ENCODE peak calls at places on chromosome 18, in six cellular contexts. One of them, this sample, is unnamed.

GRCh38 chr18:36078751-36079529 is 11.6 kb upstream of the RPRD1A start:
- DNase-seq in cardiac muscle cell: no peak
- DNase-seq in activated T-cell treated with anti-CD3 and anti-CD28 coated beads for 48 hours: no peak
- DNase-seq in cardiac fibroblast: peak
- DNase-seq in renal cortical epithelial cell: peak
- DNase-seq in activated CD4-positive, alpha-beta T cell treated with anti-CD3 and anti-CD28 coated beads, Interleukin-2, amount 50 U/mL, for 4 hours: no peak
- DNase-seq in this sample: no peak

GRCh38 chr18:39737869-39738268 is 2172.3 kb upstream of the CELF4 start:
- DNase-seq in cardiac muscle cell: no peak
- DNase-seq in activated T-cell treated with anti-CD3 and anti-CD28 coated beads for 48 hours: no peak
- DNase-seq in cardiac fibroblast: no peak
- DNase-seq in renal cortical epithelial cell: no peak
- DNase-seq in activated CD4-positive, alpha-beta T cell treated with anti-CD3 and anti-CD28 coated beads, Interleukin-2, amount 50 U/mL, for 4 hours: no peak
- DNase-seq in this sample: no peak

GRCh38 chr18:62771494-62771893 is 56.2 kb downstream of the PHLPP1 start:
- DNase-seq in cardiac muscle cell: no peak
- DNase-seq in activated T-cell treated with anti-CD3 and anti-CD28 coated beads for 48 hours: no peak
- DNase-seq in cardiac fibroblast: no peak
- DNase-seq in renal cortical epithelial cell: no peak
- DNase-seq in activated CD4-positive, alpha-beta T cell treated with anti-CD3 and anti-CD28 coated beads, Interleukin-2, amount 50 U/mL, for 4 hours: no peak
- DNase-seq in this sample: no peak

GRCh38 chr18:61464551-61465102 is 131.4 kb downstream of the CDH20 start:
- DNase-seq in cardiac muscle cell: no peak
- DNase-seq in activated T-cell treated with anti-CD3 and anti-CD28 coated beads for 48 hours: no peak
- DNase-seq in cardiac fibroblast: no peak
- DNase-seq in renal cortical epithelial cell: peak
- DNase-seq in activated CD4-positive, alpha-beta T cell treated with anti-CD3 and anti-CD28 coated beads, Interleukin-2, amount 50 U/mL, for 4 hours: no peak
- DNase-seq in this sample: no peak

GRCh38 chr18:65336411-65336810 is 414.4 kb upstream of the CDH7 start:
- DNase-seq in cardiac muscle cell: no peak
- DNase-seq in activated T-cell treated with anti-CD3 and anti-CD28 coated beads for 48 hours: no peak
- DNase-seq in cardiac fibroblast: no peak
- DNase-seq in renal cortical epithelial cell: no peak
- DNase-seq in activated CD4-positive, alpha-beta T cell treated with anti-CD3 and anti-CD28 coated beads, Interleukin-2, amount 50 U/mL, for 4 hours: no peak
- DNase-seq in this sample: no peak

GRCh38 chr18:63016270-63016669 is 300.9 kb downstream of the PHLPP1 start:
- DNase-seq in cardiac muscle cell: peak
- DNase-seq in activated T-cell treated with anti-CD3 and anti-CD28 coated beads for 48 hours: peak
- DNase-seq in cardiac fibroblast: peak
- DNase-seq in renal cortical epithelial cell: peak
- DNase-seq in activated CD4-positive, alpha-beta T cell treated with anti-CD3 and anti-CD28 coated beads, Interleukin-2, amount 50 U/mL, for 4 hours: peak
- DNase-seq in this sample: peak

GRCh38 chr18:21745234-21745633 is 4.6 kb downstream of the MIB1 start:
- DNase-seq in cardiac muscle cell: no peak
- DNase-seq in activated T-cell treated with anti-CD3 and anti-CD28 coated beads for 48 hours: no peak
- DNase-seq in cardiac fibroblast: no peak
- DNase-seq in renal cortical epithelial cell: no peak
- DNase-seq in activated CD4-positive, alpha-beta T cell treated with anti-CD3 and anti-CD28 coated beads, Interleukin-2, amount 50 U/mL, for 4 hours: no peak
- DNase-seq in this sample: no peak

GRCh38 chr18:60809937-60810336 is 437.4 kb upstream of the MC4R start:
- DNase-seq in cardiac muscle cell: no peak
- DNase-seq in activated T-cell treated with anti-CD3 and anti-CD28 coated beads for 48 hours: no peak
- DNase-seq in cardiac fibroblast: no peak
- DNase-seq in renal cortical epithelial cell: no peak
- DNase-seq in activated CD4-positive, alpha-beta T cell treated with anti-CD3 and anti-CD28 coated beads, Interleukin-2, amount 50 U/mL, for 4 hours: no peak
- DNase-seq in this sample: no peak

GRCh38 chr18:68438983-68439382 is 275.9 kb downstream of the TMX3 start:
- DNase-seq in cardiac muscle cell: no peak
- DNase-seq in activated T-cell treated with anti-CD3 and anti-CD28 coated beads for 48 hours: no peak
- DNase-seq in cardiac fibroblast: peak
- DNase-seq in renal cortical epithelial cell: peak
- DNase-seq in activated CD4-positive, alpha-beta T cell treated with anti-CD3 and anti-CD28 coated beads, Interleukin-2, amount 50 U/mL, for 4 hours: no peak
- DNase-seq in this sample: no peak

GRCh38 chr18:46431522-46432171 is 225.4 kb downstream of the LOXHD1 start:
- DNase-seq in cardiac muscle cell: no peak
- DNase-seq in activated T-cell treated with anti-CD3 and anti-CD28 coated beads for 48 hours: no peak
- DNase-seq in cardiac fibroblast: no peak
- DNase-seq in renal cortical epithelial cell: no peak
- DNase-seq in activated CD4-positive, alpha-beta T cell treated with anti-CD3 and anti-CD28 coated beads, Interleukin-2, amount 50 U/mL, for 4 hours: no peak
- DNase-seq in this sample: no peak

GRCh38 chr18:59022167-59022945 is 117.3 kb upstream of the SEC11C start:
- DNase-seq in cardiac muscle cell: no peak
- DNase-seq in activated T-cell treated with anti-CD3 and anti-CD28 coated beads for 48 hours: no peak
- DNase-seq in cardiac fibroblast: peak
- DNase-seq in renal cortical epithelial cell: peak
- DNase-seq in activated CD4-positive, alpha-beta T cell treated with anti-CD3 and anti-CD28 coated beads, Interleukin-2, amount 50 U/mL, for 4 hours: no peak
- DNase-seq in this sample: no peak

GRCh38 chr18:50154420-50154819 is 40.5 kb downstream of the MYO5B start:
- DNase-seq in cardiac muscle cell: no peak
- DNase-seq in activated T-cell treated with anti-CD3 and anti-CD28 coated beads for 48 hours: no peak
- DNase-seq in cardiac fibroblast: no peak
- DNase-seq in renal cortical epithelial cell: peak
- DNase-seq in activated CD4-positive, alpha-beta T cell treated with anti-CD3 and anti-CD28 coated beads, Interleukin-2, amount 50 U/mL, for 4 hours: no peak
- DNase-seq in this sample: no peak

GRCh38 chr18:21110667-21111350 is 804 bp downstream of the ROCK1 start:
- DNase-seq in cardiac muscle cell: peak
- DNase-seq in activated T-cell treated with anti-CD3 and anti-CD28 coated beads for 48 hours: peak
- DNase-seq in cardiac fibroblast: peak
- DNase-seq in renal cortical epithelial cell: peak
- DNase-seq in activated CD4-positive, alpha-beta T cell treated with anti-CD3 and anti-CD28 coated beads, Interleukin-2, amount 50 U/mL, for 4 hours: peak
- DNase-seq in this sample: peak

GRCh38 chr18:76460482-76460881 is 34.6 kb downstream of the ZNF516 start:
- DNase-seq in cardiac muscle cell: no peak
- DNase-seq in activated T-cell treated with anti-CD3 and anti-CD28 coated beads for 48 hours: no peak
- DNase-seq in cardiac fibroblast: peak
- DNase-seq in renal cortical epithelial cell: no peak
- DNase-seq in activated CD4-positive, alpha-beta T cell treated with anti-CD3 and anti-CD28 coated beads, Interleukin-2, amount 50 U/mL, for 4 hours: no peak
- DNase-seq in this sample: no peak

GRCh38 chr18:62963522-62963921 is 248.2 kb downstream of the PHLPP1 start:
- DNase-seq in cardiac muscle cell: no peak
- DNase-seq in activated T-cell treated with anti-CD3 and anti-CD28 coated beads for 48 hours: no peak
- DNase-seq in cardiac fibroblast: no peak
- DNase-seq in renal cortical epithelial cell: no peak
- DNase-seq in activated CD4-positive, alpha-beta T cell treated with anti-CD3 and anti-CD28 coated beads, Interleukin-2, amount 50 U/mL, for 4 hours: no peak
- DNase-seq in this sample: no peak

GRCh38 chr18:28766027-28766426 is 589.1 kb upstream of the CDH2 start:
- DNase-seq in cardiac muscle cell: no peak
- DNase-seq in activated T-cell treated with anti-CD3 and anti-CD28 coated beads for 48 hours: no peak
- DNase-seq in cardiac fibroblast: peak
- DNase-seq in renal cortical epithelial cell: no peak
- DNase-seq in activated CD4-positive, alpha-beta T cell treated with anti-CD3 and anti-CD28 coated beads, Interleukin-2, amount 50 U/mL, for 4 hours: no peak
- DNase-seq in this sample: no peak

GRCh38 chr18:574456-575228 is 5.5 kb upstream of the CETN1 start:
- DNase-seq in cardiac muscle cell: no peak
- DNase-seq in activated T-cell treated with anti-CD3 and anti-CD28 coated beads for 48 hours: no peak
- DNase-seq in cardiac fibroblast: no peak
- DNase-seq in renal cortical epithelial cell: no peak
- DNase-seq in activated CD4-positive, alpha-beta T cell treated with anti-CD3 and anti-CD28 coated beads, Interleukin-2, amount 50 U/mL, for 4 hours: no peak
- DNase-seq in this sample: no peak

GRCh38 chr18:35862115-35862640 is 110.3 kb upstream of the RMP24 start:
- DNase-seq in cardiac muscle cell: peak
- DNase-seq in activated T-cell treated with anti-CD3 and anti-CD28 coated beads for 48 hours: no peak
- DNase-seq in cardiac fibroblast: peak
- DNase-seq in renal cortical epithelial cell: peak
- DNase-seq in activated CD4-positive, alpha-beta T cell treated with anti-CD3 and anti-CD28 coated beads, Interleukin-2, amount 50 U/mL, for 4 hours: no peak
- DNase-seq in this sample: no peak

GRCh38 chr18:11849845-11850747 is 1.1 kb upstream of the CHMP1B start:
- DNase-seq in cardiac muscle cell: peak
- DNase-seq in activated T-cell treated with anti-CD3 and anti-CD28 coated beads for 48 hours: no peak
- DNase-seq in cardiac fibroblast: peak
- DNase-seq in renal cortical epithelial cell: peak
- DNase-seq in activated CD4-positive, alpha-beta T cell treated with anti-CD3 and anti-CD28 coated beads, Interleukin-2, amount 50 U/mL, for 4 hours: peak
- DNase-seq in this sample: peak

GRCh38 chr18:47263197-47263827 is 11.9 kb upstream of the SKOR2 start:
- DNase-seq in cardiac muscle cell: no peak
- DNase-seq in activated T-cell treated with anti-CD3 and anti-CD28 coated beads for 48 hours: no peak
- DNase-seq in cardiac fibroblast: no peak
- DNase-seq in renal cortical epithelial cell: no peak
- DNase-seq in activated CD4-positive, alpha-beta T cell treated with anti-CD3 and anti-CD28 coated beads, Interleukin-2, amount 50 U/mL, for 4 hours: no peak
- DNase-seq in this sample: no peak

GRCh38 chr18:14097761-14098160 is 34.5 kb downstream of the ZNF519 start:
- DNase-seq in cardiac muscle cell: no peak
- DNase-seq in activated T-cell treated with anti-CD3 and anti-CD28 coated beads for 48 hours: no peak
- DNase-seq in cardiac fibroblast: no peak
- DNase-seq in renal cortical epithelial cell: no peak
- DNase-seq in activated CD4-positive, alpha-beta T cell treated with anti-CD3 and anti-CD28 coated beads, Interleukin-2, amount 50 U/mL, for 4 hours: no peak
- DNase-seq in this sample: no peak

GRCh38 chr18:75226301-75226955 is 15.8 kb downstream of the TSHZ1 start:
- DNase-seq in cardiac muscle cell: peak
- DNase-seq in activated T-cell treated with anti-CD3 and anti-CD28 coated beads for 48 hours: no peak
- DNase-seq in cardiac fibroblast: peak
- DNase-seq in renal cortical epithelial cell: peak
- DNase-seq in activated CD4-positive, alpha-beta T cell treated with anti-CD3 and anti-CD28 coated beads, Interleukin-2, amount 50 U/mL, for 4 hours: no peak
- DNase-seq in this sample: no peak

GRCh38 chr18:77366725-77367641 is 117.3 kb downstream of the GALR1 start:
- DNase-seq in cardiac muscle cell: no peak
- DNase-seq in activated T-cell treated with anti-CD3 and anti-CD28 coated beads for 48 hours: no peak
- DNase-seq in cardiac fibroblast: peak
- DNase-seq in renal cortical epithelial cell: peak
- DNase-seq in activated CD4-positive, alpha-beta T cell treated with anti-CD3 and anti-CD28 coated beads, Interleukin-2, amount 50 U/mL, for 4 hours: no peak
- DNase-seq in this sample: no peak

GRCh38 chr18:44731866-44732555 is 51.3 kb downstream of the SETBP1 start:
- DNase-seq in cardiac muscle cell: no peak
- DNase-seq in activated T-cell treated with anti-CD3 and anti-CD28 coated beads for 48 hours: no peak
- DNase-seq in cardiac fibroblast: no peak
- DNase-seq in renal cortical epithelial cell: no peak
- DNase-seq in activated CD4-positive, alpha-beta T cell treated with anti-CD3 and anti-CD28 coated beads, Interleukin-2, amount 50 U/mL, for 4 hours: no peak
- DNase-seq in this sample: no peak

GRCh38 chr18:23586249-23587196 is at the start of gene NPC1:
- DNase-seq in cardiac muscle cell: peak
- DNase-seq in activated T-cell treated with anti-CD3 and anti-CD28 coated beads for 48 hours: peak
- DNase-seq in cardiac fibroblast: peak
- DNase-seq in renal cortical epithelial cell: peak
- DNase-seq in activated CD4-positive, alpha-beta T cell treated with anti-CD3 and anti-CD28 coated beads, Interleukin-2, amount 50 U/mL, for 4 hours: peak
- DNase-seq in this sample: peak

GRCh38 chr18:69845588-69846506 is 101.8 kb downstream of the CD226 start:
- DNase-seq in cardiac muscle cell: peak
- DNase-seq in activated T-cell treated with anti-CD3 and anti-CD28 coated beads for 48 hours: no peak
- DNase-seq in cardiac fibroblast: peak
- DNase-seq in renal cortical epithelial cell: peak
- DNase-seq in activated CD4-positive, alpha-beta T cell treated with anti-CD3 and anti-CD28 coated beads, Interleukin-2, amount 50 U/mL, for 4 hours: no peak
- DNase-seq in this sample: no peak

GRCh38 chr18:42893991-42894390 is 221.5 kb downstream of the RIT2 start:
- DNase-seq in cardiac muscle cell: no peak
- DNase-seq in activated T-cell treated with anti-CD3 and anti-CD28 coated beads for 48 hours: no peak
- DNase-seq in cardiac fibroblast: no peak
- DNase-seq in renal cortical epithelial cell: no peak
- DNase-seq in activated CD4-positive, alpha-beta T cell treated with anti-CD3 and anti-CD28 coated beads, Interleukin-2, amount 50 U/mL, for 4 hours: no peak
- DNase-seq in this sample: no peak

GRCh38 chr18:61893971-61894750 is 1.4 kb upstream of the RNF152 start:
- DNase-seq in cardiac muscle cell: peak
- DNase-seq in activated T-cell treated with anti-CD3 and anti-CD28 coated beads for 48 hours: peak
- DNase-seq in cardiac fibroblast: peak
- DNase-seq in renal cortical epithelial cell: peak
- DNase-seq in activated CD4-positive, alpha-beta T cell treated with anti-CD3 and anti-CD28 coated beads, Interleukin-2, amount 50 U/mL, for 4 hours: peak
- DNase-seq in this sample: peak

GRCh38 chr18:23977709-23978483 is 36.7 kb upstream of the TTC39C start:
- DNase-seq in cardiac muscle cell: no peak
- DNase-seq in activated T-cell treated with anti-CD3 and anti-CD28 coated beads for 48 hours: no peak
- DNase-seq in cardiac fibroblast: peak
- DNase-seq in renal cortical epithelial cell: no peak
- DNase-seq in activated CD4-positive, alpha-beta T cell treated with anti-CD3 and anti-CD28 coated beads, Interleukin-2, amount 50 U/mL, for 4 hours: no peak
- DNase-seq in this sample: no peak

GRCh38 chr18:21663615-21664014 is 41.0 kb downstream of the ABHD3 start:
- DNase-seq in cardiac muscle cell: no peak
- DNase-seq in activated T-cell treated with anti-CD3 and anti-CD28 coated beads for 48 hours: no peak
- DNase-seq in cardiac fibroblast: peak
- DNase-seq in renal cortical epithelial cell: no peak
- DNase-seq in activated CD4-positive, alpha-beta T cell treated with anti-CD3 and anti-CD28 coated beads, Interleukin-2, amount 50 U/mL, for 4 hours: no peak
- DNase-seq in this sample: no peak

GRCh38 chr18:57532987-57533386 is 53.5 kb downstream of the FECH start:
- DNase-seq in cardiac muscle cell: peak
- DNase-seq in activated T-cell treated with anti-CD3 and anti-CD28 coated beads for 48 hours: no peak
- DNase-seq in cardiac fibroblast: peak
- DNase-seq in renal cortical epithelial cell: no peak
- DNase-seq in activated CD4-positive, alpha-beta T cell treated with anti-CD3 and anti-CD28 coated beads, Interleukin-2, amount 50 U/mL, for 4 hours: no peak
- DNase-seq in this sample: no peak

GRCh38 chr18:77102246-77103040 is 30.1 kb downstream of the MBP start:
- DNase-seq in cardiac muscle cell: no peak
- DNase-seq in activated T-cell treated with anti-CD3 and anti-CD28 coated beads for 48 hours: no peak
- DNase-seq in cardiac fibroblast: peak
- DNase-seq in renal cortical epithelial cell: peak
- DNase-seq in activated CD4-positive, alpha-beta T cell treated with anti-CD3 and anti-CD28 coated beads, Interleukin-2, amount 50 U/mL, for 4 hours: no peak
- DNase-seq in this sample: no peak

GRCh38 chr18:40676676-40677075 is 1278.4 kb upstream of the PIK3C3 start:
- DNase-seq in cardiac muscle cell: no peak
- DNase-seq in activated T-cell treated with anti-CD3 and anti-CD28 coated beads for 48 hours: no peak
- DNase-seq in cardiac fibroblast: peak
- DNase-seq in renal cortical epithelial cell: no peak
- DNase-seq in activated CD4-positive, alpha-beta T cell treated with anti-CD3 and anti-CD28 coated beads, Interleukin-2, amount 50 U/mL, for 4 hours: no peak
- DNase-seq in this sample: no peak